ENCODE peak calls at places on chromosomes 5 and 9, in seven cellular contexts. One of them, this sample, is unnamed.

GRCh38 chr9:6132650-6133049 is 83.0 kb upstream of the IL33 start:
- DNase-seq in astrocyte: no peak
- DNase-seq in Right ventricle myocardium inferior: no peak
- DNase-seq in NCI-H345: no peak
- DNase-seq in activated naive CD4-positive, alpha-beta T cell treated with anti-CD3 and anti-CD28 coated beads for 36 hours: no peak
- DNase-seq in stomach: no peak
- DNase-seq in MCF 10A: no peak
- DNase-seq in this sample: no peak

GRCh38 chr5:8993031-8993430 is 552.8 kb downstream of the SEMA5A start:
- DNase-seq in Right ventricle myocardium inferior: no peak
- DNase-seq in activated naive CD4-positive, alpha-beta T cell treated with anti-CD3 and anti-CD28 coated beads for 36 hours: no peak
- DNase-seq in MCF 10A: peak
- DNase-seq in NCI-H345: no peak
- DNase-seq in astrocyte: no peak
- DNase-seq in stomach: no peak
- DNase-seq in this sample: no peak

GRCh38 chr5:1507016-1507375 is 16.8 kb downstream of the LPCAT1 start:
- DNase-seq in MCF 10A: no peak
- DNase-seq in astrocyte: no peak
- DNase-seq in NCI-H345: no peak
- DNase-seq in stomach: no peak
- DNase-seq in Right ventricle myocardium inferior: peak
- DNase-seq in activated naive CD4-positive, alpha-beta T cell treated with anti-CD3 and anti-CD28 coated beads for 36 hours: no peak
- DNase-seq in this sample: no peak

GRCh38 chr5:3010301-3010952 is 258.9 kb upstream of the IRX2 start:
- DNase-seq in Right ventricle myocardium inferior: no peak
- DNase-seq in activated naive CD4-positive, alpha-beta T cell treated with anti-CD3 and anti-CD28 coated beads for 36 hours: no peak
- DNase-seq in stomach: no peak
- DNase-seq in astrocyte: no peak
- DNase-seq in NCI-H345: no peak
- DNase-seq in MCF 10A: peak
- DNase-seq in this sample: no peak

GRCh38 chr9:95084254-95084934 is 233.1 kb downstream of the FANCC start:
- DNase-seq in MCF 10A: no peak
- DNase-seq in astrocyte: no peak
- DNase-seq in activated naive CD4-positive, alpha-beta T cell treated with anti-CD3 and anti-CD28 coated beads for 36 hours: no peak
- DNase-seq in stomach: no peak
- DNase-seq in NCI-H345: no peak
- DNase-seq in Right ventricle myocardium inferior: no peak
- DNase-seq in this sample: no peak

GRCh38 chr5:115962239-115962564 is at the start of gene LVRN:
- DNase-seq in Right ventricle myocardium inferior: no peak
- DNase-seq in activated naive CD4-positive, alpha-beta T cell treated with anti-CD3 and anti-CD28 coated beads for 36 hours: no peak
- DNase-seq in MCF 10A: no peak
- DNase-seq in stomach: no peak
- DNase-seq in astrocyte: no peak
- DNase-seq in NCI-H345: no peak
- DNase-seq in this sample: no peak

GRCh38 chr5:150641006-150641570 is 628 bp downstream of the SYNPO start:
- DNase-seq in stomach: no peak
- DNase-seq in NCI-H345: no peak
- DNase-seq in MCF 10A: peak
- DNase-seq in activated naive CD4-positive, alpha-beta T cell treated with anti-CD3 and anti-CD28 coated beads for 36 hours: no peak
- DNase-seq in astrocyte: peak
- DNase-seq in Right ventricle myocardium inferior: no peak
- DNase-seq in this sample: peak

GRCh38 chr5:56910123-56910951 is 941 bp downstream of the SETD9 start:
- DNase-seq in NCI-H345: peak
- DNase-seq in MCF 10A: peak
- DNase-seq in Right ventricle myocardium inferior: peak
- DNase-seq in stomach: peak
- DNase-seq in activated naive CD4-positive, alpha-beta T cell treated with anti-CD3 and anti-CD28 coated beads for 36 hours: no peak
- DNase-seq in astrocyte: peak
- DNase-seq in this sample: no peak

GRCh38 chr9:72871685-72872084 is 81.2 kb downstream of the ALDH1A1 start:
- DNase-seq in Right ventricle myocardium inferior: no peak
- DNase-seq in MCF 10A: peak
- DNase-seq in astrocyte: no peak
- DNase-seq in stomach: no peak
- DNase-seq in NCI-H345: no peak
- DNase-seq in activated naive CD4-positive, alpha-beta T cell treated with anti-CD3 and anti-CD28 coated beads for 36 hours: no peak
- DNase-seq in this sample: no peak

GRCh38 chr5:116738270-116738947 is 163.8 kb upstream of the SEMA6A start:
- DNase-seq in MCF 10A: no peak
- DNase-seq in activated naive CD4-positive, alpha-beta T cell treated with anti-CD3 and anti-CD28 coated beads for 36 hours: no peak
- DNase-seq in Right ventricle myocardium inferior: no peak
- DNase-seq in stomach: no peak
- DNase-seq in astrocyte: no peak
- DNase-seq in NCI-H345: peak
- DNase-seq in this sample: peak

GRCh38 chr5:178224403-178224802 is 8.2 kb downstream of the PHYKPL start:
- DNase-seq in stomach: no peak
- DNase-seq in Right ventricle myocardium inferior: no peak
- DNase-seq in MCF 10A: no peak
- DNase-seq in activated naive CD4-positive, alpha-beta T cell treated with anti-CD3 and anti-CD28 coated beads for 36 hours: no peak
- DNase-seq in astrocyte: no peak
- DNase-seq in NCI-H345: no peak
- DNase-seq in this sample: no peak

GRCh38 chr9:72352911-72353388 is 12.1 kb downstream of the ZFAND5 start:
- DNase-seq in MCF 10A: no peak
- DNase-seq in NCI-H345: no peak
- DNase-seq in astrocyte: peak
- DNase-seq in Right ventricle myocardium inferior: no peak
- DNase-seq in activated naive CD4-positive, alpha-beta T cell treated with anti-CD3 and anti-CD28 coated beads for 36 hours: no peak
- DNase-seq in stomach: no peak
- DNase-seq in this sample: no peak

GRCh38 chr9:131410051-131410491 is 16.2 kb downstream of the PRRC2B start:
- DNase-seq in activated naive CD4-positive, alpha-beta T cell treated with anti-CD3 and anti-CD28 coated beads for 36 hours: peak
- DNase-seq in NCI-H345: no peak
- DNase-seq in stomach: no peak
- DNase-seq in astrocyte: no peak
- DNase-seq in MCF 10A: no peak
- DNase-seq in Right ventricle myocardium inferior: no peak
- DNase-seq in this sample: no peak

GRCh38 chr9:19683715-19684114 is 105.1 kb downstream of the SLC24A2 start:
- DNase-seq in stomach: no peak
- DNase-seq in NCI-H345: no peak
- DNase-seq in astrocyte: no peak
- DNase-seq in MCF 10A: no peak
- DNase-seq in activated naive CD4-positive, alpha-beta T cell treated with anti-CD3 and anti-CD28 coated beads for 36 hours: no peak
- DNase-seq in Right ventricle myocardium inferior: no peak
- DNase-seq in this sample: no peak

GRCh38 chr9:30289435-30289834 is 2095.0 kb upstream of the ACO1 start:
- DNase-seq in activated naive CD4-positive, alpha-beta T cell treated with anti-CD3 and anti-CD28 coated beads for 36 hours: no peak
- DNase-seq in NCI-H345: no peak
- DNase-seq in Right ventricle myocardium inferior: no peak
- DNase-seq in astrocyte: no peak
- DNase-seq in stomach: no peak
- DNase-seq in MCF 10A: no peak
- DNase-seq in this sample: no peak

GRCh38 chr5:14560091-14560595 is 21.4 kb upstream of the OTULINL start:
- DNase-seq in stomach: no peak
- DNase-seq in astrocyte: no peak
- DNase-seq in MCF 10A: no peak
- DNase-seq in NCI-H345: peak
- DNase-seq in activated naive CD4-positive, alpha-beta T cell treated with anti-CD3 and anti-CD28 coated beads for 36 hours: peak
- DNase-seq in Right ventricle myocardium inferior: no peak
- DNase-seq in this sample: no peak

GRCh38 chr5:138789771-138790242 is 36.6 kb downstream of the CTNNA1 start:
- DNase-seq in stomach: no peak
- DNase-seq in NCI-H345: peak
- DNase-seq in Right ventricle myocardium inferior: no peak
- DNase-seq in activated naive CD4-positive, alpha-beta T cell treated with anti-CD3 and anti-CD28 coated beads for 36 hours: peak
- DNase-seq in astrocyte: no peak
- DNase-seq in MCF 10A: peak
- DNase-seq in this sample: no peak

GRCh38 chr9:7368410-7369292 is 430.9 kb downstream of the DMAC1 start:
- DNase-seq in stomach: no peak
- DNase-seq in astrocyte: peak
- DNase-seq in Right ventricle myocardium inferior: no peak
- DNase-seq in MCF 10A: peak
- DNase-seq in activated naive CD4-positive, alpha-beta T cell treated with anti-CD3 and anti-CD28 coated beads for 36 hours: no peak
- DNase-seq in NCI-H345: no peak
- DNase-seq in this sample: no peak

This sample was measured in uterus.